ENCODE peak calls at places on chromosomes 2 and 18, in six cellular contexts. Y is HL-60, M is A549, E is neural crest cell, I is fibroblast of pulmonary artery, F is stomach. G is an unnamed sample.

GRCh38 chr2:20650412-20650879 is 452 bp downstream of the HS1BP3 start:
- DNase-seq in E (no peak), F (no peak), I (peak), M (peak), Y (peak), G (peak)

GRCh38 chr2:121828281-121828731 is 72.9 kb downstream of the TSN start:
- DNase-seq in E (no peak), I (no peak), Y (no peak), F (no peak), M (no peak), G (no peak)

GRCh38 chr2:132654968-132655367 is 15.0 kb downstream of the LYPD1 start:
- DNase-seq in F (no peak), E (no peak), M (no peak), I (no peak), Y (no peak), G (no peak)

GRCh38 chr2:39524756-39525635 is 87.9 kb upstream of the MAP4K3 start:
- DNase-seq in Y (peak), I (no peak), M (no peak), F (no peak), E (no peak), G (no peak)

GRCh38 chr2:233336541-233336940 is 17.8 kb upstream of the DGKD start:
- DNase-seq in M (no peak), F (no peak), Y (no peak), I (no peak), E (no peak), G (no peak)

GRCh38 chr2:17853799-17854198 is 24.7 kb upstream of the KCNS3 start:
- DNase-seq in I (no peak), E (no peak), M (no peak), F (no peak), Y (no peak), G (no peak)

GRCh38 chr2:55056024-55056521 is 5.8 kb upstream of the RTN4 start:
- DNase-seq in F (no peak), I (peak), E (no peak), M (peak), Y (no peak), G (no peak)

GRCh38 chr18:812673-813404 is 797 bp upstream of the YES1 start:
- DNase-seq in Y (peak), M (peak), I (peak), E (no peak), F (peak), G (no peak)

GRCh38 chr18:74739926-74740325 is 142.3 kb downstream of the ZNF407 start:
- DNase-seq in E (no peak), F (no peak), I (no peak), Y (no peak), M (no peak), G (no peak)

GRCh38 chr2:24382363-24383021 is 22.2 kb upstream of the ITSN2 start:
- DNase-seq in E (peak), I (peak), F (peak), M (peak), Y (peak), G (peak)

GRCh38 chr18:27862056-27862682 is 314.8 kb downstream of the CDH2 start:
- DNase-seq in I (no peak), Y (no peak), E (no peak), M (no peak), F (no peak), G (no peak)

GRCh38 chr2:138779451-138780440 is at the start of gene NXPH2:
- DNase-seq in E (peak), I (no peak), Y (no peak), M (no peak), F (no peak), G (peak)

GRCh38 chr2:457287-457686 is 169.4 kb upstream of the ALKAL2 start:
- DNase-seq in Y (no peak), M (no peak), I (no peak), E (no peak), F (no peak), G (no peak)

GRCh38 chr2:203626952-203627681 is 79.3 kb upstream of the CD28 start:
- DNase-seq in I (peak), E (no peak), Y (no peak), M (no peak), F (no peak), G (no peak)

GRCh38 chr2:240840435-240841060 is 20.5 kb upstream of the KIF1A start:
- DNase-seq in Y (peak), F (peak), E (peak), M (peak), I (peak), G (peak)

GRCh38 chr2:66437601-66438497 is 2.9 kb downstream of the MEIS1 start:
- DNase-seq in M (no peak), Y (no peak), I (peak), E (no peak), F (no peak), G (no peak)

GRCh38 chr2:42929985-42930581 is 137.7 kb upstream of the HAAO start:
- DNase-seq in E (no peak), Y (no peak), F (no peak), M (no peak), I (peak), G (no peak)

GRCh38 chr2:24577481-24577880 is 86.4 kb downstream of the NCOA1 start:
- DNase-seq in M (no peak), Y (no peak), I (no peak), F (no peak), E (no peak), G (no peak)

GRCh38 chr2:108220942-108221541 is 18.7 kb upstream of the SULT1C3 start:
- DNase-seq in I (no peak), Y (no peak), E (no peak), F (no peak), M (no peak), G (no peak)

GRCh38 chr2:178397002-178397605 is 53.9 kb downstream of the PRKRA start:
- DNase-seq in E (no peak), M (peak), I (peak), Y (no peak), F (no peak), G (no peak)

GRCh38 chr2:165889761-165890242 is 63.8 kb downstream of the TTC21B start:
- DNase-seq in Y (no peak), E (no peak), F (no peak), M (no peak), I (no peak), G (no peak)

GRCh38 chr18:3164381-3164780 is 55.4 kb downstream of the MYOM1 start:
- DNase-seq in F (no peak), I (no peak), M (no peak), Y (no peak), E (no peak), G (no peak)

GRCh38 chr2:46387886-46388515 is 90.8 kb downstream of the EPAS1 start:
- DNase-seq in I (no peak), F (no peak), M (no peak), Y (no peak), E (peak), G (no peak)

GRCh38 chr2:38095655-38095995 is 19.7 kb upstream of the CYP1B1 start:
- DNase-seq in Y (no peak), I (no peak), M (no peak), E (no peak), F (no peak), G (no peak)
- TF ChIP-seq CTCF in Y (no peak), I (no peak), M (no peak), E (no peak), F (no peak), G (no peak)

GRCh38 chr2:191758420-191759199 is 80.7 kb downstream of the NABP1 start:
- DNase-seq in Y (peak), F (peak), I (peak), M (peak), E (peak), G (no peak)
- TF ChIP-seq CTCF in Y (peak), F (peak), I (peak), M (peak), E (peak), G (peak)

DNA sequence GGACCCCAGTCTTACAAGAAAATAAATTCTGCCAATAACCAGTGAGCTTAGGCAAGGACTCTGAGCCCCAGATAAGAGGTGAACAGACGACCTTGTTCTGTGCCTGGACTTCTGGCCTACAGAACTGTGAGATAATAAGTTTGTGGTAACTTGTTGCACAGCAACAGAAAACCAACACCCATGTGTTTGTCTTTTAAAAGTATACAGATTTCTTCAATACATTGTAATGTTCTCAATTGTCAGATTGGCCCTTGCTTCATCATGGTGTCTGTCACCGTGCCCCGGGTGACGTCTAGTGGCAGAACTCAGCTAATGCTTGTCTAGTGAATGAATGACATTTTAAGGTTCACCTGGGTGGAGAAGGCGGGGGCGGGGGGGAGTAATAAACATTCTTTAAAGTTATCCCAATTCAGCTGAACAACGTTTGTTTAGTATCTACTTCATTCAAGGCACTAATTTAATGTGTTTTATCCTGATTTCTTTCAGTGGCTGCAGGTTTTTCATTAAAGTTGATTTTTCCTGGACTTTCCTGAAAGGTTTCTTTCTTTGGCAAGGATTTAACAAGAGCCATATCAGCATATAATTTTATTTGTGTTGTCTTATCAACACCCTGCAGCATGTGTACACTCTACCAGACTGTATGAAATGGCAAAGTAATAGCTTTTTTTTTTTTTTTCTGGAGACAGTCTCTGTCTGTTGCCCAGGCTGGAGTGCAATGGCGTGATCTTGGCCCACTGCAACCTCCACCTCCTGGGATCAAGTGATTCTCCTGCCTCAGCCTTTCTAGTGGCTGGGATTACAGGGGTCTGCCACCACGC is 123.8 kb upstream of the DLX2 start:
- DNase-seq in Y (peak), F (peak), M (no peak), I (no peak), E (no peak), G (no peak)
- TF ChIP-seq CTCF in Y (peak), F (peak), M (no peak), I (no peak), E (no peak), G (no peak)

GRCh38 chr2:171169839-171170238 is 9.1 kb upstream of the TLK1 start:
- DNase-seq in Y (no peak), M (no peak), F (no peak), E (no peak), I (no peak), G (no peak)

GRCh38 chr2:171169333-171169732 is 8.6 kb upstream of the TLK1 start:
- DNase-seq in M (no peak), Y (no peak), I (no peak), E (no peak), F (no peak), G (no peak)

GRCh38 chr2:171172980-171173542 is 12.4 kb upstream of the TLK1 start:
- DNase-seq in E (no peak), M (no peak), F (no peak), I (peak), Y (no peak), G (no peak)

GRCh38 chr2:171176516-171176915 is 15.8 kb upstream of the TLK1 start:
- DNase-seq in Y (no peak), I (no peak), F (no peak), E (no peak), M (no peak), G (no peak)

GRCh38 chr2:171174075-171174474 is 13.4 kb upstream of the TLK1 start:
- DNase-seq in M (no peak), Y (no peak), I (no peak), F (no peak), E (no peak), G (no peak)
- TF ChIP-seq CTCF in M (no peak), Y (no peak), I (no peak), F (no peak), E (no peak), G (no peak)

GRCh38 chr18:7873316-7873715 is 306.2 kb downstream of the PTPRM start:
- DNase-seq in I (no peak), Y (no peak), F (no peak), E (no peak), M (no peak), G (no peak)

GRCh38 chr18:7876354-7876753 is 309.2 kb downstream of the PTPRM start:
- DNase-seq in F (no peak), Y (no peak), E (no peak), M (no peak), I (no peak), G (no peak)

GRCh38 chr18:7870855-7871254 is 303.7 kb downstream of the PTPRM start:
- DNase-seq in M (no peak), Y (no peak), I (peak), E (no peak), F (no peak), G (no peak)

GRCh38 chr18:7871560-7872456 is 304.7 kb downstream of the PTPRM start:
- DNase-seq in F (no peak), I (peak), E (no peak), M (peak), Y (no peak), G (no peak)

DNA sequence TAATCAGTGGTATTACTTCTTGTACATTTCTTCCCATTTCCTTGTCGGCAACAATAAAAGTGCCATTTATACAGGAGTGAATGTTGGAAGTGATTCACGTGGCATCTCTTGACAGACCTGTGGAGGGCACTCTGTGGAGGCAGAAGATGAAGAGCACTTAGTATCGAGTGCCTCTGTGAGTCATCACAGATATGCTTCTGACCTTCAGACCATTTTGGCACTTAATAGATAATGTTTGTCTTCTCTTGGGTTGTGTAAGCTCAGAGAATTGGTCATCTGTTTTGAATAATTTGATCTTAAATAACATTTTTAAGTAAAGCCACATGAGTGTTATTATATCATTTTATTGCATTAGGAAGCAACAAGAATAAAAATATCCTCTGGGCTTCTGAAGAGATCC is 305.5 kb downstream of the PTPRM start:
- DNase-seq in Y (no peak), E (no peak), I (peak), M (peak), F (no peak), G (no peak)
- TF ChIP-seq CTCF in Y (no peak), E (no peak), I (peak), M (peak), F (no peak), G (no peak)